ENCODE peak calls at places on chromosomes 3 and 15, in six cellular contexts. Q is H1, J is neuronal stem cell, K is IMR-90, R is mesendoderm, M is mesenchymal stem cell. X is an unnamed sample.

GRCh38 chr3:123620338-123620737 is 35.5 kb upstream of the HACD2 start:
- DNase-seq in M (peak; percentile 85), R (no peak), Q (no peak), J (no peak), K (peak; percentile 94), X (no peak)

GRCh38 chr3:99808163-99808794 is 9.4 kb upstream of the CMSS1 start:
- DNase-seq in M (peak; percentile 78), R (peak; percentile 90), Q (peak; percentile 73), K (peak; percentile 84), J (peak; percentile 60), X (peak; percentile 71)

GRCh38 chr15:98861188-98861587 is 146.4 kb downstream of the PGPEP1L start:
- DNase-seq in M (no peak), J (no peak), Q (no peak), K (no peak), R (no peak), X (no peak)

GRCh38 chr3:178672263-178672662 is 136.0 kb downstream of the KCNMB2 start:
- DNase-seq in Q (no peak), J (no peak), K (no peak), R (no peak), M (peak; percentile 15), X (no peak)

GRCh38 chr3:172530566-172530965 is 7.3 kb upstream of the TNFSF10 start:
- DNase-seq in J (no peak), Q (no peak), K (peak; percentile 76), R (peak; percentile 65), M (peak; percentile 18), X (no peak)

GRCh38 chr3:46496745-46497555 is 826 bp upstream of the RTP3 start:
- DNase-seq in K (peak; percentile 46), M (no peak), Q (peak; percentile 75), R (peak; percentile 64), J (no peak), X (peak; percentile 54)

GRCh38 chr3:73622135-73622534 is 2.6 kb downstream of the PDZRN3 start:
- DNase-seq in Q (no peak), K (peak; percentile 47), J (no peak), R (no peak), M (peak; percentile 67), X (peak; percentile 31)

GRCh38 chr15:95659646-95660045 is 670.9 kb upstream of the NR2F2 start:
- DNase-seq in K (no peak), M (no peak), J (no peak), R (no peak), Q (no peak), X (no peak)

GRCh38 chr3:183134844-183135243 is 27.7 kb downstream of the LAMP3 start:
- DNase-seq in J (no peak), M (no peak), K (no peak), Q (no peak), R (no peak), X (no peak)

GRCh38 chr3:53531749-53532148 is 37.3 kb downstream of the CACNA1D start:
- DNase-seq in K (no peak), M (no peak), R (peak; percentile 30), J (no peak), Q (no peak), X (no peak)

GRCh38 chr15:77633913-77634265 is 1.2 kb upstream of the LINGO1 start:
- DNase-seq in J (no peak), M (no peak), K (no peak), R (peak; percentile 84), Q (peak; percentile 93), X (peak; percentile 93)

GRCh38 chr15:77631790-77632551 is 741 bp downstream of the LINGO1 start:
- DNase-seq in J (no peak), Q (peak; percentile 77), M (no peak), K (no peak), R (peak; percentile 62), X (peak; percentile 68)

GRCh38 chr15:77634266-77634962 is 1.7 kb upstream of the LINGO1 start:
- DNase-seq in R (peak; percentile 93), M (peak; percentile 51), J (peak; percentile 71), K (peak; percentile 38), Q (peak; percentile 93), X (peak; percentile 95)

GRCh38 chr15:77632760-77633133 is at the start of gene LINGO1:
- DNase-seq in J (peak; percentile 35), M (peak; percentile 20), K (no peak), R (peak; percentile 69), Q (no peak), X (no peak)

GRCh38 chr15:77633134-77633912 is 611 bp upstream of the LINGO1 start:
- DNase-seq in K (peak; percentile 70), M (peak; percentile 84), R (peak; percentile 93), J (peak; percentile 90), Q (peak; percentile 99), X (peak; percentile 96)
- H3K18ac ChIP-seq in K (no peak overlapping the region), M (no peak overlapping the region), R (no peak overlapping the region), J (peak overlapping the region; percentile 98), Q (peak overlapping the region; percentile 100), X (peak overlapping the region; percentile 49)

GRCh38 chr3:187889601-187890404 is 144.5 kb upstream of the BCL6 start:
- DNase-seq in J (no peak), M (peak; percentile 65), K (no peak), R (no peak), Q (no peak), X (no peak)
- H2BK15ac ChIP-seq in J (no peak overlapping the region), M (no peak overlapping the region), K (no peak overlapping the region), R (no peak overlapping the region), Q (no peak overlapping the region), X (no peak overlapping the region)

DNA sequence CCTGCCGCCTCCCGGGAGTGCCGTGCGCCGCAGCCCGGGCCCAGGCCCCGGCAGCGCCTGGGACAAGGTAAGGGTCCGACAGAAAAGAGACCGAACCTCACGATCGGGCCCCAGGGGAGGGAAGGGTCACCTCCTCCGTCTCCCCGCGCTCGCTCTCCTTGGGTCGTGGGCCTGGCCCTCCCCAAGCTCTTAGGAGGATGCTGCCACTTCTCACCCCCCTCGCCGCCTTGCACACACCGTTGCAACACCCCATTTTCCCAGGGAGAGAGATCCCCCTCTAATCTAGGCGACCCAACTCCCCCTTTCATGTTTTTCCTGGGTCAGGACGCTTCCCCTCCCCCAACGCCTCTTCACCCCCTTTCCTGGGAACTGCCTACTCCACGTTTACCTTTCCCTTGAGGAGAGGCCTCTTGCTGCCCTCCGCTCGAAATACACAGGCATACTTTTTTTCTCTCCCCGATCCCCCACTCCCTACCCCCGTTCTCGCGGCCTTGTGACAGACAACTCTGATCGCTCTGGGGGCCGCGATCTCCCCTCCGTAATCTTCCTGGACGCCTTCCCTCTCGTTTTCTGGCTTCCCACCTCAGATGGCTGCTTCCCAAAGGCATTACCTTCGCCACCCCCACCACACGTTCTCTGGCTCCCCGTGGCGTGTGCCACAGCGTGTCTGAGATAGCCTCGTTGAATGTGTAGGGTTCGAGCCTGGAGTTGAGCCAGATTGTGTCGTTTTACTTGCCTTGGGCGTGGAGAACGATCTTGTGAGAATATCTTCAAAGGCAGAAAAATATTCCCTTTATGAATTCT is 698 bp downstream of the SETD5 start:
- DNase-seq in Q (peak; percentile 65), R (peak; percentile 82), K (peak; percentile 29), M (peak; percentile 59), J (peak; percentile 38), X (peak; percentile 34)
- H3K4ac ChIP-seq in Q (peak overlapping the region; percentile 99), R (peak overlapping the region; percentile 97), K (peak overlapping the region; percentile 95), M (peak overlapping the region; percentile 35), J (peak overlapping the region; percentile 56), X (peak overlapping the region; percentile 34)

DNA sequence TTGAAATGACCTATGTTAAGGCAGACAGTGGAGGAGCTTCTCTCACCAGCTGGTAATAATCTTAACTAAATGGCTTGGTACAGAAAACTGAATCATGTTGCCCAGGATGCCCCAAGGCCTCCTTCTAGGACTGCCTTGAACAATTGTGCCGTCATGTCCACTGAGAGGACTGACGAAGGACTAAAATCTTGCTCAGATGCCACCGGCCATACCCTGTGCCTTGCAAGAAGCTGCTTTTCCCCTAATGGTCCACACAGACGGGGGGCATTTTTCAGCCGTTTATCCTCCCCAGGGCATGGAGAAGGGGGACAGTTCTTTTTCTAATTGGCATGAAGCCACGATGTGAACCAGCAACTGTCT is 1.8 kb upstream of the CP start:
- DNase-seq in J (no peak), R (no peak), Q (no peak), M (no peak), K (no peak), X (no peak)
- H3K18ac ChIP-seq in J (no peak overlapping the region), R (no peak overlapping the region), Q (peak overlapping the region; percentile 10), M (peak overlapping the region; percentile 96), K (peak overlapping the region; percentile 39), X (no peak overlapping the region)

DNA sequence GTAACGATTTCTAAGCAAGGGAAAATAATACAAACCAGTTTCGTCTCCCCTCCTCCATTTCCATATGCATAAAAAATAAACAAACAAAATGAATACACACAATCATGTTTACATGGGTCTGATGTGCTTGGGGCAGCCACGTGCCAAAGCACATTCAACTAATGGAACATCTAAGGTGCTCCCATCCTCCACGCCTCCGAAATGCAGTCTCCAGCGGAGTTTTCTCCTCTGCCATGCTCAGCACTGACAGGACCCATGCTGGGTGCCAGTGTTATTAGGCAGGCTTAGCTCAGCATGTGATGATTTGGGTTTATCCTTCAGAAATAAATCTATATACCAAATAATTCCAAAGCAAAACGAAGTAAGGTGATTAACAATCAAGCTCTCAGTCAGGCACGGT is 337.3 kb upstream of the ATP10A start:
- DNase-seq in K (no peak), Q (no peak), J (no peak), R (no peak), M (no peak), X (no peak)
- H2BK15ac ChIP-seq in K (no peak overlapping the region), Q (no peak overlapping the region), J (no peak overlapping the region), R (no peak overlapping the region), M (no peak overlapping the region), X (no peak overlapping the region)

GRCh38 chr15:68816158-68816557 is 4.5 kb downstream of the ANP32A start:
- DNase-seq in K (no peak), Q (no peak), R (no peak), M (no peak), J (no peak), X (no peak)
- H3K4ac ChIP-seq in K (no peak overlapping the region), Q (no peak overlapping the region), R (no peak overlapping the region), M (no peak overlapping the region), J (no peak overlapping the region), X (no peak overlapping the region)

DNA sequence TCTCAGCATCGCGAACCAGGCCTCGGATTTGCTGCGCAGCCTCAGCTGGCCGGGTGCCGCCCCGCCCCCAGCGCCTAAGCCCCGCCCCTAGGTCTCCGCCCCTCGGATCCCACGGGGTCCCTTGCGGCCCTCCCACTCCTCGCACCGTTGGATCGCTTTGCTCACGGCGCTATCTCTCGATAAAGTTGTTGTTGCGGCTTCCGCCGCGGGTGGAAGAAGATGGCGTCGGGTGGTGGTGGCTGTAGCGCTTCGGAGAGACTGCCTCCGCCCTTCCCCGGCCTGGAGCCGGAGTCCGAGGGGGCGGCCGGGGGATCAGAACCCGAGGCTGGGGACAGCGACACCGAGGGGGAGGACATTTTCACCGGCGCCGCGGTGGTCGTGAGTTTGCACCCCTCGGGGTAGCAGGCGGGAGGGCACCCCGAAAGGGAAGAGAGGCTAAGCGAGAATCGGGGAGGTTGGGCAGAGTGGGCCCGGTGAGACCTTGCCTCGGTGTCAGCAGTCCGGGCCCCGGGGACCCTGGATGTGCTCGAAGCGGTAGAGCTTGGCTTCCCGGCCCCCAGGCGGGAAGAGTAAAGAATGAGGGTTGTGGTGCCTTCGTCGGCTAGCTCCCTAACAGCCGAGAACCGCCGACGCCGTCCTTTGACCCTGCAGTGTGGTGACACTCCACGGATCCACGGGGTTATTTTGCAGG is at the start of gene SNX1:
- DNase-seq in M (peak; percentile 96), R (peak; percentile 96), J (peak; percentile 87), Q (peak; percentile 95), K (peak; percentile 94), X (peak; percentile 92)
- H3K18ac ChIP-seq in M (peak within 1 kb of the TSS; percentile 50), R (no peak within 1 kb of the TSS), J (peak within 1 kb of the TSS; percentile 77), Q (peak within 1 kb of the TSS; percentile 52), K (no peak within 1 kb of the TSS), X (peak within 1 kb of the TSS; percentile 29)

X was measured in H9.